ENCODE peak calls at places on chromosomes 5 and 9, in nine cellular contexts. J, L, H, P, W, D, A, I and X are unnamed samples.

GRCh38 chr9:27467486-27467885 is 56.6 kb upstream of the IFNK start:
- DNase-seq in J (no peak), L (no peak), H (peak; percentile 14), P (no peak), W (no peak), D (no peak), A (no peak), I (no peak), X (no peak)

GRCh38 chr9:73613092-73613701 is 461.5 kb downstream of the ANXA1 start:
- DNase-seq in J (no peak), L (no peak), H (no peak), P (peak; percentile 15), W (no peak), D (no peak), A (no peak), I (no peak), X (no peak)

GRCh38 chr5:134070979-134071849 is 43.3 kb upstream of the TCF7 start:
- DNase-seq in J (no peak), L (no peak), H (peak; percentile 31), P (no peak), W (no peak), D (peak; percentile 14), A (no peak), I (peak; percentile 2), X (no peak)

GRCh38 chr5:143135832-143136551 is 267.5 kb downstream of the NR3C1 start:
- DNase-seq in J (no peak), L (no peak), H (no peak), P (no peak), W (no peak), D (no peak), A (no peak), I (no peak), X (no peak)

GRCh38 chr9:89887286-89887685 is 282.5 kb downstream of the GADD45G start:
- DNase-seq in J (no peak), L (no peak), H (no peak), P (no peak), W (no peak), D (no peak), A (no peak), I (no peak), X (no peak)

GRCh38 chr5:82534891-82535395 is 256.8 kb upstream of the RPS23 start:
- DNase-seq in J (no peak), L (no peak), H (no peak), P (no peak), W (no peak), D (no peak), A (peak; percentile 30), I (no peak), X (no peak)

GRCh38 chr5:54173251-54173650 is 137.1 kb downstream of the ARL15 start:
- DNase-seq in J (no peak), L (no peak), H (no peak), P (no peak), W (no peak), D (no peak), A (no peak), I (no peak), X (no peak)

GRCh38 chr5:141747152-141747640 is 65.2 kb upstream of the ARAP3 start:
- DNase-seq in J (peak; percentile 98), L (no peak), H (peak; percentile 39), P (peak; percentile 83), W (no peak), D (peak; percentile 51), A (peak; percentile 92), I (peak; percentile 82), X (peak; percentile 77)

GRCh38 chr5:173859315-173860038 is 28.7 kb upstream of the CPEB4 start:
- DNase-seq in J (no peak), L (no peak), H (no peak), P (no peak), W (peak; percentile 32), D (no peak), A (no peak), I (no peak), X (no peak)

GRCh38 chr5:122759740-122760139 is 15.1 kb upstream of the SNX2 start:
- DNase-seq in J (no peak), L (no peak), H (no peak), P (no peak), W (no peak), D (no peak), A (no peak), I (no peak), X (no peak)

GRCh38 chr5:38330207-38330606 is 71.8 kb downstream of the EGFLAM start:
- DNase-seq in J (no peak), L (no peak), H (peak; percentile 40), P (peak; percentile 86), W (no peak), D (no peak), A (no peak), I (no peak), X (no peak)

GRCh38 chr5:149610583-149611250 is 29.4 kb downstream of the ARHGEF37 start:
- DNase-seq in J (no peak), L (no peak), H (no peak), P (no peak), W (no peak), D (no peak), A (no peak), I (no peak), X (no peak)

GRCh38 chr5:15694694-15695093 is 194.7 kb downstream of the FBXL7 start:
- DNase-seq in J (no peak), L (no peak), H (peak; percentile 7), P (no peak), W (no peak), D (no peak), A (no peak), I (no peak), X (no peak)

GRCh38 chr5:27947088-27947487 is 908.7 kb upstream of the CDH9 start:
- DNase-seq in J (no peak), L (no peak), H (peak; percentile 3), P (peak; percentile 18), W (no peak), D (no peak), A (peak; percentile 68), I (peak; percentile 16), X (no peak)